ENCODE peak calls at places on chromosomes 12 and 14, in eight cellular contexts. A, M, K, B, Y, E, I and W are unnamed samples.

GRCh38 chr14:64761441-64762043 is 57.3 kb downstream of the PLEKHG3 start:
- DNase-seq in A (no peak), M (no peak), K (no peak), B (no peak), Y (no peak), E (no peak), I (no peak), W (no peak)

GRCh38 chr14:65222434-65222833 is 120.1 kb upstream of the MAX start:
- DNase-seq in A (peak; percentile 52), M (no peak), K (no peak), B (peak; percentile 84), Y (peak; percentile 23), E (no peak), I (peak; percentile 50), W (peak; percentile 21)

GRCh38 chr14:92105845-92106094 is 612 bp downstream of the ATXN3 start:
- DNase-seq in A (peak; percentile 17), M (peak; percentile 29), K (no peak), B (peak; percentile 76), Y (peak; percentile 72), E (peak; percentile 54), I (peak; percentile 14), W (no peak)

GRCh38 chr12:42144174-42144423 is 575 bp downstream of the GXYLT1 start:
- DNase-seq in A (peak; percentile 23), M (no peak), K (no peak), B (no peak), Y (peak; percentile 29), E (no peak), I (peak; percentile 16), W (no peak)

GRCh38 chr14:100826371-100827139 is 637 bp downstream of the MEG3 start:
- DNase-seq in A (no peak), M (no peak), K (no peak), B (peak; percentile 15), Y (no peak), E (no peak), I (no peak), W (no peak)

GRCh38 chr12:25653487-25654175 is 100.5 kb upstream of the LMNTD1 start:
- DNase-seq in A (no peak), M (no peak), K (no peak), B (peak; percentile 6), Y (peak; percentile 6), E (no peak), I (no peak), W (no peak)

GRCh38 chr12:16606201-16606849 is 363 bp upstream of the LMO3 start:
- DNase-seq in A (no peak), M (no peak), K (no peak), B (peak; percentile 72), Y (no peak), E (no peak), I (peak; percentile 29), W (no peak)

GRCh38 chr12:117803013-117803412 is 165.8 kb downstream of the KSR2 start:
- DNase-seq in A (no peak), M (no peak), K (no peak), B (no peak), Y (no peak), E (no peak), I (peak; percentile 57), W (no peak)

GRCh38 chr14:76687611-76688372 is 73.5 kb upstream of the VASH1 start:
- DNase-seq in A (no peak), M (no peak), K (no peak), B (no peak), Y (no peak), E (no peak), I (peak; percentile 15), W (no peak)

GRCh38 chr12:2179953-2180736 is 127.4 kb downstream of the CACNA1C start:
- DNase-seq in A (no peak), M (peak; percentile 92), K (no peak), B (peak; percentile 96), Y (peak; percentile 56), E (peak; percentile 82), I (no peak), W (peak; percentile 83)

GRCh38 chr12:40104461-40105264 is 1.2 kb downstream of the SLC2A13 start:
- DNase-seq in A (peak; percentile 27), M (no peak), K (no peak), B (peak; percentile 6), Y (peak; percentile 9), E (no peak), I (peak; percentile 45), W (no peak)

GRCh38 chr12:56684745-56685369 is 3.2 kb downstream of the PTGES3 start:
- DNase-seq in A (no peak), M (no peak), K (no peak), B (no peak), Y (no peak), E (no peak), I (no peak), W (no peak)

GRCh38 chr12:80472912-80473500 is 29.0 kb downstream of the PTPRQ start:
- DNase-seq in A (no peak), M (no peak), K (no peak), B (peak; percentile 84), Y (no peak), E (peak; percentile 30), I (no peak), W (peak; percentile 1)

GRCh38 chr12:48000878-48001321 is 3.4 kb downstream of the COL2A1 start:
- DNase-seq in A (no peak), M (peak; percentile 77), K (no peak), B (peak; percentile 62), Y (peak; percentile 30), E (no peak), I (no peak), W (no peak)

GRCh38 chr14:104283197-104284106 is 145.1 kb downstream of the KIF26A start:
- DNase-seq in A (no peak), M (no peak), K (no peak), B (no peak), Y (no peak), E (no peak), I (no peak), W (no peak)

GRCh38 chr12:113230315-113231274 is 9.3 kb downstream of the TPCN1 start:
- DNase-seq in A (no peak), M (no peak), K (no peak), B (no peak), Y (no peak), E (peak; percentile 19), I (no peak), W (no peak)

GRCh38 chr14:22721213-22721612 is 45.3 kb upstream of the OXA1L start:
- DNase-seq in A (no peak), M (no peak), K (no peak), B (no peak), Y (no peak), E (no peak), I (no peak), W (no peak)

GRCh38 chr12:98909749-98910148 is 264.7 kb downstream of the APAF1 start:
- DNase-seq in A (no peak), M (no peak), K (no peak), B (no peak), Y (no peak), E (no peak), I (no peak), W (no peak)

GRCh38 chr12:99111600-99111999 is 466.5 kb downstream of the APAF1 start:
- DNase-seq in A (no peak), M (no peak), K (no peak), B (no peak), Y (no peak), E (peak; percentile 45), I (no peak), W (no peak)

GRCh38 chr12:131511391-131511802 is 199.5 kb upstream of the SFSWAP start:
- DNase-seq in A (peak; percentile 69), M (peak; percentile 73), K (no peak), B (peak; percentile 1), Y (no peak), E (no peak), I (no peak), W (no peak)

GRCh38 chr14:75295491-75296338 is 17.1 kb downstream of the FOS start:
- DNase-seq in A (peak; percentile 59), M (no peak), K (peak; percentile 50), B (peak; percentile 88), Y (peak; percentile 83), E (no peak), I (no peak), W (peak; percentile 44)

GRCh38 chr14:89609701-89610100 is 192.7 kb upstream of the FOXN3 start:
- DNase-seq in A (no peak), M (no peak), K (no peak), B (no peak), Y (peak; percentile 23), E (no peak), I (no peak), W (no peak)

GRCh38 chr14:20712900-20713299 is 24.3 kb downstream of the ANG start:
- DNase-seq in A (no peak), M (no peak), K (no peak), B (peak; percentile 15), Y (no peak), E (no peak), I (no peak), W (no peak)

GRCh38 chr12:53977596-53978464 is 3.1 kb upstream of the HOTAIR start:
- DNase-seq in A (no peak), M (no peak), K (no peak), B (no peak), Y (no peak), E (no peak), I (no peak), W (no peak)

GRCh38 chr14:66017960-66018359 is 468.2 kb upstream of the CCDC196 start:
- DNase-seq in A (no peak), M (no peak), K (no peak), B (no peak), Y (no peak), E (no peak), I (no peak), W (no peak)